ENCODE peak calls at places on chromosomes 5 and 9, in eight cellular contexts. One of them, this sample, is unnamed.

GRCh38 chr5:38853753-38854470 is 8.1 kb downstream of the OSMR start:
- DNase-seq in fibroblast of lung: peak; percentile 97
- DNase-seq in kidney: no peak
- DNase-seq in ascending aorta: no peak
- DNase-seq in HCT116: peak; percentile 51
- DNase-seq in Caco-2: peak; percentile 59
- DNase-seq in CD8-positive, alpha-beta memory T cell: no peak
- DNase-seq in adipocyte: peak; percentile 86
- DNase-seq in this sample: peak; percentile 90

GRCh38 chr9:18989865-18990264 is 43.1 kb downstream of the SAXO1 start:
- DNase-seq in fibroblast of lung: no peak
- DNase-seq in kidney: no peak
- DNase-seq in ascending aorta: no peak
- DNase-seq in HCT116: no peak
- DNase-seq in Caco-2: no peak
- DNase-seq in CD8-positive, alpha-beta memory T cell: no peak
- DNase-seq in adipocyte: no peak
- DNase-seq in this sample: no peak

GRCh38 chr5:172523146-172523745 is 68.9 kb upstream of the SH3PXD2B start:
- DNase-seq in fibroblast of lung: no peak
- DNase-seq in kidney: no peak
- DNase-seq in ascending aorta: no peak
- DNase-seq in HCT116: no peak
- DNase-seq in Caco-2: no peak
- DNase-seq in CD8-positive, alpha-beta memory T cell: no peak
- DNase-seq in adipocyte: no peak
- DNase-seq in this sample: no peak

GRCh38 chr9:137920753-137921152 is 43.2 kb downstream of the CACNA1B start:
- DNase-seq in fibroblast of lung: no peak
- DNase-seq in kidney: no peak
- DNase-seq in ascending aorta: no peak
- DNase-seq in HCT116: no peak
- DNase-seq in Caco-2: no peak
- DNase-seq in CD8-positive, alpha-beta memory T cell: no peak
- DNase-seq in adipocyte: no peak
- DNase-seq in this sample: no peak

GRCh38 chr9:110809038-110809595 is 140.5 kb downstream of the MUSK start:
- DNase-seq in fibroblast of lung: no peak
- DNase-seq in kidney: no peak
- DNase-seq in ascending aorta: no peak
- DNase-seq in HCT116: no peak
- DNase-seq in Caco-2: no peak
- DNase-seq in CD8-positive, alpha-beta memory T cell: no peak
- DNase-seq in adipocyte: no peak
- DNase-seq in this sample: no peak

GRCh38 chr5:139565411-139566305 is 4.5 kb downstream of the UBE2D2 start:
- DNase-seq in fibroblast of lung: peak; percentile 71
- DNase-seq in kidney: no peak
- DNase-seq in ascending aorta: no peak
- DNase-seq in HCT116: no peak
- DNase-seq in Caco-2: no peak
- DNase-seq in CD8-positive, alpha-beta memory T cell: peak; percentile 88
- DNase-seq in adipocyte: peak; percentile 19
- DNase-seq in this sample: no peak

GRCh38 chr5:90293931-90294330 is 115.6 kb downstream of the CETN3 start:
- DNase-seq in fibroblast of lung: peak; percentile 99
- DNase-seq in kidney: no peak
- DNase-seq in ascending aorta: no peak
- DNase-seq in HCT116: no peak
- DNase-seq in Caco-2: peak; percentile 36
- DNase-seq in CD8-positive, alpha-beta memory T cell: no peak
- DNase-seq in adipocyte: no peak
- DNase-seq in this sample: peak; percentile 35

GRCh38 chr9:136643596-136644342 is 18.9 kb upstream of the EGFL7 start:
- DNase-seq in fibroblast of lung: no peak
- DNase-seq in kidney: peak; percentile 84
- DNase-seq in ascending aorta: no peak
- DNase-seq in HCT116: no peak
- DNase-seq in Caco-2: no peak
- DNase-seq in CD8-positive, alpha-beta memory T cell: no peak
- DNase-seq in adipocyte: no peak
- DNase-seq in this sample: no peak

GRCh38 chr9:19998153-19998552 is 209.3 kb upstream of the SLC24A2 start:
- DNase-seq in fibroblast of lung: peak; percentile 27
- DNase-seq in kidney: no peak
- DNase-seq in ascending aorta: no peak
- DNase-seq in HCT116: peak; percentile 12
- DNase-seq in Caco-2: no peak
- DNase-seq in CD8-positive, alpha-beta memory T cell: no peak
- DNase-seq in adipocyte: no peak
- DNase-seq in this sample: no peak

GRCh38 chr5:39104221-39104620 is 30.0 kb upstream of the RICTOR start:
- DNase-seq in fibroblast of lung: no peak
- DNase-seq in kidney: no peak
- DNase-seq in ascending aorta: no peak
- DNase-seq in HCT116: no peak
- DNase-seq in Caco-2: no peak
- DNase-seq in CD8-positive, alpha-beta memory T cell: no peak
- DNase-seq in adipocyte: no peak
- DNase-seq in this sample: no peak

GRCh38 chr9:23825700-23826099 is 340 bp downstream of the ELAVL2 start:
- DNase-seq in fibroblast of lung: peak; percentile 21
- DNase-seq in kidney: no peak
- DNase-seq in ascending aorta: no peak
- DNase-seq in HCT116: no peak
- DNase-seq in Caco-2: no peak
- DNase-seq in CD8-positive, alpha-beta memory T cell: no peak
- DNase-seq in adipocyte: peak; percentile 33
- DNase-seq in this sample: no peak

GRCh38 chr9:129337287-129338140 is 159.5 kb upstream of the IER5L start:
- DNase-seq in fibroblast of lung: no peak
- DNase-seq in kidney: no peak
- DNase-seq in ascending aorta: no peak
- DNase-seq in HCT116: no peak
- DNase-seq in Caco-2: no peak
- DNase-seq in CD8-positive, alpha-beta memory T cell: no peak
- DNase-seq in adipocyte: no peak
- DNase-seq in this sample: no peak

GRCh38 chr9:129335456-129336129 is 157.5 kb upstream of the IER5L start:
- DNase-seq in fibroblast of lung: peak; percentile 20
- DNase-seq in kidney: peak; percentile 81
- DNase-seq in ascending aorta: no peak
- DNase-seq in HCT116: no peak
- DNase-seq in Caco-2: no peak
- DNase-seq in CD8-positive, alpha-beta memory T cell: no peak
- DNase-seq in adipocyte: no peak
- DNase-seq in this sample: no peak

GRCh38 chr9:129334744-129335080 is 156.7 kb upstream of the IER5L start:
- DNase-seq in fibroblast of lung: no peak
- DNase-seq in kidney: no peak
- DNase-seq in ascending aorta: no peak
- DNase-seq in HCT116: no peak
- DNase-seq in Caco-2: no peak
- DNase-seq in CD8-positive, alpha-beta memory T cell: no peak
- DNase-seq in adipocyte: no peak
- DNase-seq in this sample: no peak

GRCh38 chr9:129336130-129336528 is 158.1 kb upstream of the IER5L start:
- DNase-seq in fibroblast of lung: peak; percentile 89
- DNase-seq in kidney: no peak
- DNase-seq in ascending aorta: no peak
- DNase-seq in HCT116: no peak
- DNase-seq in Caco-2: no peak
- DNase-seq in CD8-positive, alpha-beta memory T cell: no peak
- DNase-seq in adipocyte: no peak
- DNase-seq in this sample: no peak

DNA sequence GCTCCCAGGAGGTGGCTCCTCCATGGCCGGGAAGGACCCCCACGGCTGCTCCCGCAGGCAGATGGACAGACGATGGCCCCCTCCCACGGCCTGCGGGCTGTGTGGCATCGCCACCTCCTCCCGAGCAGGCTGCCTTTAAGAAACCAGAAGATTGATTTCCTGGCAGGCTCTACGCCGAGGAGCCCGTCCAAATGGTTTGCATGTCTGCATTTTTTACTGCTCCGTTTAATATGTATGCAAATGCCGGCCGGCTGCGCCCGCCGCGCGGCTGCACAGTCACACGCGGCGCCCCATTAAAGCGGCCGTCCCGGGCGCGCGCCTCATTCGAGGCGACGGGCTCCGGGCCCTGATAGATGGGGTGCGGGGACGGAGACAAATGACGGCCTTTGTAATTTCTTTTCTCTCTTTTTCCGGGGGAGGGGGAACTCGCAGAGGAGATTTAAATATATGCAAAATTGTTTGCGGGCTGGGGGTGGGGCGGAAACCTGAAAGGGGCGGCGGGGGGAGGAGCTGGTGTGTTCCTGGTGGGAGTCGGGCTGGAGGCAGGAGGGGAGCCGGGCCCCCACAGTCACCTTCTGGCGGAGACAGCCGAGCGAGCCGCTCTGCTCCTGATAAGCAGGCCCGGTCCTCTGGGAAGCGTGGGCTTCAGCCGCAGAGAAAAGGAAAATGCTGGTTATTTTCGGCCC is 158.7 kb upstream of the IER5L start:
- DNase-seq in fibroblast of lung: peak; percentile 89
- DNase-seq in kidney: peak; percentile 87
- DNase-seq in ascending aorta: no peak
- DNase-seq in HCT116: no peak
- DNase-seq in Caco-2: no peak
- DNase-seq in CD8-positive, alpha-beta memory T cell: peak; percentile 37
- DNase-seq in adipocyte: peak; percentile 77
- DNase-seq in this sample: no peak
- H3K4me1 ChIP-seq in fibroblast of lung: peaks cover 26% of the 10 kb centered on the region
- H3K4me1 ChIP-seq in kidney: peaks cover 30% of the 10 kb centered on the region
- H3K4me1 ChIP-seq in ascending aorta: peaks cover 55% of the 10 kb centered on the region
- H3K4me1 ChIP-seq in HCT116: peaks cover 72% of the 10 kb centered on the region
- H3K4me1 ChIP-seq in Caco-2: peaks cover 27% of the 10 kb centered on the region
- H3K4me1 ChIP-seq in CD8-positive, alpha-beta memory T cell: peaks cover 27% of the 10 kb centered on the region
- H3K4me1 ChIP-seq in adipocyte: peaks cover 67% of the 10 kb centered on the region
- H3K4me1 ChIP-seq in this sample: peaks cover 15% of the 10 kb centered on the region

DNA sequence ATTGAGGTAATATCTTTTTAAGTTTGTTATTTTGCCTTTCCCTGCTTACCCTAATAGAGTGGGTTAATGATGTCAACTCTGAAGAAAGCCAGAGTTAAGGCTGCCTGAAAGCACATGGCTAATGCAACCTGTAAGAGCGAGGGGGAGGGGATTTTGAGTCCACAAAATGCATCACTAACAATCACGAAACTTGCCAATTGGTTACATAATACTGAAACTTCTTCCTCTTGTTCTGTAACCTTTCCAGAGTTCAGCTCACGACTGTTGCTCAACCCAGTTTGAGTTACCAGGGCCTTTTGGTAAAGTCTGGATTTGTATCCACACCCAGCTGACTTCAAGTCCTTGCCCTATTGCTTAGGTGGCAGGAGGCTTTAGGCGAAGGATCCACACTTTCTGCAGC is 308.8 kb downstream of the EFNA5 start:
- DNase-seq in fibroblast of lung: no peak
- DNase-seq in kidney: no peak
- DNase-seq in ascending aorta: no peak
- DNase-seq in HCT116: no peak
- DNase-seq in Caco-2: no peak
- DNase-seq in CD8-positive, alpha-beta memory T cell: no peak
- DNase-seq in adipocyte: peak; percentile 6
- DNase-seq in this sample: peak; percentile 58
- H3K4me1 ChIP-seq in fibroblast of lung: no peaks in the 10 kb centered on the region
- H3K4me1 ChIP-seq in kidney: no peaks in the 10 kb centered on the region
- H3K4me1 ChIP-seq in ascending aorta: peaks cover 3% of the 10 kb centered on the region
- H3K4me1 ChIP-seq in HCT116: peaks cover 5% of the 10 kb centered on the region
- H3K4me1 ChIP-seq in Caco-2: no peaks in the 10 kb centered on the region
- H3K4me1 ChIP-seq in CD8-positive, alpha-beta memory T cell: no peaks in the 10 kb centered on the region
- H3K4me1 ChIP-seq in adipocyte: peaks cover 12% of the 10 kb centered on the region
- H3K4me1 ChIP-seq in this sample: no peaks in the 10 kb centered on the region

DNA sequence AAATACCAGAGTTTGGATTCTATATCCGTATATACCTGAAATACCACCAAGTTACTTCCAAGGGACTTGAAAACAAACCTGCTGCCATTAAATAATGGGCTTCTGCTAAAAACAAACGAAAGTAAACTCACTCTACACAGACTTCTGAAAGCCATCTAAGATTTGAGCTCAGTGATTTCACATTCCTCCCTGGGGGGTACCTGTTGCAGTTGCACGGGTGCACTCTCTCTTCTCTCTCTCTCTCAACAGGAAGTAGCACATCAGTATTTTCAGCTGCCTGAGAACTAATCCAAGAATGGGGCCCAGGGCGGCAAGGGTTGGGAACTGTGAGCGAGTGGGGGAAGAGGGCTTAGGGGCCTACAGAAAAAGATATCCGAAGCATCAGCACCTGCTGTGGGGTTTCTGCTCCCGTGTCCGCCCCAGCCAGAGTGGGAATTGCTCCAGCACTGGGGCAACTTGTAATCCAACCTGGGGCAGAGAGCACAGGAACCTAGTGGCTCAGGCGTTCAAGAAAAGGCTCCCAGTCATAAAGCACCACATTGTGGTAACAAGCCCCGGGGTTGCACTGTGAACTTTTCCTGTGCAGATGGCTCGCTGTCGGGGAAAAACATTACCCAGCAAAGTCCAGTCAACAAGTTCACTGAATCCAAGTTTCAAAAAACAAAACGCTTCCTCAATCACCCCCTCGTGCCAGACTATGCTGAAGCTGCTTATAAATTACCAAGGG is 99.8 kb downstream of the EFNA5 start:
- DNase-seq in fibroblast of lung: no peak
- DNase-seq in kidney: no peak
- DNase-seq in ascending aorta: no peak
- DNase-seq in HCT116: no peak
- DNase-seq in Caco-2: no peak
- DNase-seq in CD8-positive, alpha-beta memory T cell: no peak
- DNase-seq in adipocyte: no peak
- DNase-seq in this sample: no peak
- H3K4me1 ChIP-seq in fibroblast of lung: peaks cover 1% of the 10 kb centered on the region
- H3K4me1 ChIP-seq in kidney: peaks cover 8% of the 10 kb centered on the region
- H3K4me1 ChIP-seq in ascending aorta: peaks cover 18% of the 10 kb centered on the region
- H3K4me1 ChIP-seq in HCT116: peaks cover 17% of the 10 kb centered on the region
- H3K4me1 ChIP-seq in Caco-2: peaks cover 10% of the 10 kb centered on the region
- H3K4me1 ChIP-seq in CD8-positive, alpha-beta memory T cell: peaks cover 14% of the 10 kb centered on the region
- H3K4me1 ChIP-seq in adipocyte: peaks cover 40% of the 10 kb centered on the region
- H3K4me1 ChIP-seq in this sample: peaks cover 13% of the 10 kb centered on the region

DNA sequence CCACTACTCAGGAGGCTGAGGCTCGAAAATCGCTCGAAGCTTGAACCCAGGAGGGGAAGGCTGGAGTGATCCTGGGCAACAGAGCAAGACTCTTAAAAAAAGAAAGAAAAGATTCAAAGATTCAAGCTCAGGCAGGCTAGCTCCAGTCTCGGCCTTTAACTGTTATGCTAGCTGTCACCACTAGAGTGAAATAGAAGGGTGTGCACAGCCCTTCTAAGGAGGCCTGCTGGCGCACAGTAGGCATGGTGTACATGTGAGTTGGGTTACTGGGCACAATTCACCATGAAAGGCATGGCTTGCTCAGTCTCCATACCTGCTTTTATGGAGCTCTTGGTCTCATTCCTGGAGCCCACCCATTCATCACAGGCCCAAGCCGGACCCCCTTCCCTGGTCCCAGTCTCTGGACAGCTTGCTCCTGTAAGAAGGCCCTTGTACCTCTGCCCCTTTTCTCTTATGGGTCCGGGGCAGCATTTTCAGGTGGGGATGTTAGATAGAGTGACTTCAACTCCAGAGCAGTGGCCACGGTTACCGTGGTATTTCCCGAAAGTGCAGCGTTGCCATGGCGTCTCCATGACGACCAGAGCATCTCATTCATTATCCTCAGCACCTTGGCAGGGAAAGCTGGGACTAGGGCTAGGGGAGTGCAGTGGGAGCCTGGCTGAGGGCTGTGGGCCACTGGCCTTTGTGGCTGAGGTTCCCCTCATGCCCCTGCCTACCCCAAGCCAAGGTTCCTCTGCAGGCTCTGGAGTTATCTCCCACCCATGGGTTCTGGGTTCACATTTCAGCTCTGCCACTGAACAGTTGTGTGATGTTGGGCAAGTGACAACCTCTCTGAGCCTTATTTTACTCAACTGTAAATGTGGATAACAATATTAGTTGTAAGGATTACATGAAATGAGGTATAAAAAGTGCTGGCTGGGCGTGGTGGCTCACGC is 5.7 kb downstream of the NDST1 start:
- DNase-seq in fibroblast of lung: peak; percentile 50
- DNase-seq in kidney: no peak
- DNase-seq in ascending aorta: no peak
- DNase-seq in HCT116: no peak
- DNase-seq in Caco-2: peak; percentile 64
- DNase-seq in CD8-positive, alpha-beta memory T cell: no peak
- DNase-seq in adipocyte: no peak
- DNase-seq in this sample: no peak
- H3K4me1 ChIP-seq in fibroblast of lung: peaks cover 63% of the 10 kb centered on the region
- H3K4me1 ChIP-seq in kidney: peaks cover 54% of the 10 kb centered on the region
- H3K4me1 ChIP-seq in ascending aorta: peaks cover 81% of the 10 kb centered on the region
- H3K4me1 ChIP-seq in HCT116: peaks cover 54% of the 10 kb centered on the region
- H3K4me1 ChIP-seq in Caco-2: peaks cover 68% of the 10 kb centered on the region
- H3K4me1 ChIP-seq in CD8-positive, alpha-beta memory T cell: no peaks in the 10 kb centered on the region
- H3K4me1 ChIP-seq in adipocyte: peaks cover 79% of the 10 kb centered on the region
- H3K4me1 ChIP-seq in this sample: peaks cover 33% of the 10 kb centered on the region